ENCODE peak calls at places on chromosome 7, in five cellular contexts. W, Y, C, P and H are unnamed samples.

GRCh38 chr7:149423441-149423970 is 37.4 kb downstream of the ZNF777 start:
- DNase-seq in Y (no peak), P (no peak), C (no peak), W (no peak), H (no peak)

GRCh38 chr7:55006499-55006898 is 12.3 kb upstream of the EGFR start:
- DNase-seq in W (no peak), C (no peak), P (no peak), Y (no peak), H (no peak)

GRCh38 chr7:35241884-35242283 is 12.0 kb downstream of the TBX20 start:
- DNase-seq in Y (no peak), P (no peak), W (no peak), C (no peak), H (no peak)

GRCh38 chr7:80916770-80917681 is 1.8 kb downstream of the SEMA3C start:
- DNase-seq in C (peak), W (no peak), Y (peak), P (peak), H (peak)

GRCh38 chr7:46003896-46004875 is 83.1 kb upstream of the IGFBP3 start:
- DNase-seq in W (no peak), C (peak), P (peak), Y (peak), H (peak)

GRCh38 chr7:8638076-8638475 is 204.7 kb downstream of the NXPH1 start:
- DNase-seq in Y (no peak), C (no peak), P (no peak), W (no peak), H (no peak)

GRCh38 chr7:22411977-22412693 is 55.2 kb upstream of the RAPGEF5 start:
- DNase-seq in C (no peak), P (no peak), Y (no peak), W (no peak), H (no peak)

GRCh38 chr7:36871863-36872262 is 147.6 kb upstream of the AOAH start:
- DNase-seq in C (no peak), P (no peak), Y (peak), W (peak), H (peak)

GRCh38 chr7:132073920-132074589 is 502.2 kb downstream of the PLXNA4 start:
- DNase-seq in W (no peak), C (no peak), P (peak), Y (no peak), H (no peak)

GRCh38 chr7:25615603-25616002 is 387.3 kb upstream of the NPVF start:
- DNase-seq in W (no peak), P (no peak), Y (no peak), C (no peak), H (no peak)

GRCh38 chr7:101315336-101315735 is 6.3 kb downstream of the IFT22 start:
- DNase-seq in Y (peak), W (peak), C (peak), P (peak), H (peak)

GRCh38 chr7:118311121-118311803 is 86.8 kb downstream of the ANKRD7 start:
- DNase-seq in C (no peak), P (no peak), W (no peak), Y (no peak), H (peak)